ENCODE peak calls at places on chromosomes 16 and 17, in seven cellular contexts. One of them, this sample, is unnamed.

GRCh38 chr17:83133302-83134121 is 54.1 kb downstream of the METRNL start:
- DNase-seq in psoas muscle: no peak
- DNase-seq in adipocyte: peak
- DNase-seq in astrocyte of the cerebellum: no peak
- DNase-seq in foreskin fibroblast: no peak
- DNase-seq in SJCRH30: peak
- DNase-seq in colonic mucosa: peak
- DNase-seq in this sample: no peak

GRCh38 chr16:65908568-65908967 is 457.9 kb upstream of the CDH5 start:
- DNase-seq in colonic mucosa: no peak
- DNase-seq in adipocyte: no peak
- DNase-seq in foreskin fibroblast: no peak
- DNase-seq in psoas muscle: no peak
- DNase-seq in astrocyte of the cerebellum: no peak
- DNase-seq in SJCRH30: no peak
- DNase-seq in this sample: no peak

GRCh38 chr17:37292429-37293139 is 83.2 kb upstream of the C17orf78 start:
- DNase-seq in psoas muscle: no peak
- DNase-seq in foreskin fibroblast: peak
- DNase-seq in SJCRH30: no peak
- DNase-seq in astrocyte of the cerebellum: no peak
- DNase-seq in colonic mucosa: no peak
- DNase-seq in adipocyte: peak
- DNase-seq in this sample: no peak

GRCh38 chr16:29645699-29646187 is 17.3 kb upstream of the SPN start:
- DNase-seq in foreskin fibroblast: no peak
- DNase-seq in astrocyte of the cerebellum: no peak
- DNase-seq in SJCRH30: peak
- DNase-seq in psoas muscle: no peak
- DNase-seq in colonic mucosa: no peak
- DNase-seq in adipocyte: no peak
- DNase-seq in this sample: no peak

GRCh38 chr16:57253410-57253927 is 8.4 kb downstream of the ARL2BP start:
- DNase-seq in SJCRH30: no peak
- DNase-seq in astrocyte of the cerebellum: no peak
- DNase-seq in psoas muscle: no peak
- DNase-seq in colonic mucosa: no peak
- DNase-seq in adipocyte: no peak
- DNase-seq in foreskin fibroblast: peak
- DNase-seq in this sample: no peak

GRCh38 chr16:57966133-57966805 is 4.7 kb downstream of the CNGB1 start:
- DNase-seq in foreskin fibroblast: no peak
- DNase-seq in adipocyte: no peak
- DNase-seq in SJCRH30: no peak
- DNase-seq in astrocyte of the cerebellum: peak
- DNase-seq in psoas muscle: no peak
- DNase-seq in colonic mucosa: no peak
- DNase-seq in this sample: no peak

GRCh38 chr16:13453325-13453724 is 466.6 kb upstream of the ERCC4 start:
- DNase-seq in foreskin fibroblast: peak
- DNase-seq in astrocyte of the cerebellum: no peak
- DNase-seq in adipocyte: no peak
- DNase-seq in SJCRH30: no peak
- DNase-seq in psoas muscle: no peak
- DNase-seq in colonic mucosa: no peak
- DNase-seq in this sample: no peak

GRCh38 chr17:37488009-37488604 is 1.6 kb upstream of the DUSP14 start:
- DNase-seq in SJCRH30: peak
- DNase-seq in psoas muscle: no peak
- DNase-seq in foreskin fibroblast: peak
- DNase-seq in astrocyte of the cerebellum: peak
- DNase-seq in adipocyte: peak
- DNase-seq in colonic mucosa: no peak
- DNase-seq in this sample: peak

GRCh38 chr17:19726615-19727376 is 10.4 kb upstream of the SLC47A2 start:
- DNase-seq in adipocyte: no peak
- DNase-seq in astrocyte of the cerebellum: no peak
- DNase-seq in foreskin fibroblast: no peak
- DNase-seq in colonic mucosa: no peak
- DNase-seq in SJCRH30: no peak
- DNase-seq in psoas muscle: no peak
- DNase-seq in this sample: no peak

GRCh38 chr17:69558796-69559195 is 144.3 kb downstream of the MAP2K6 start:
- DNase-seq in psoas muscle: no peak
- DNase-seq in foreskin fibroblast: no peak
- DNase-seq in astrocyte of the cerebellum: no peak
- DNase-seq in SJCRH30: no peak
- DNase-seq in colonic mucosa: no peak
- DNase-seq in adipocyte: no peak
- DNase-seq in this sample: no peak

GRCh38 chr17:67365762-67366192 is 600 bp downstream of the PSMD12 start:
- DNase-seq in foreskin fibroblast: peak
- DNase-seq in adipocyte: peak
- DNase-seq in psoas muscle: no peak
- DNase-seq in colonic mucosa: no peak
- DNase-seq in astrocyte of the cerebellum: no peak
- DNase-seq in SJCRH30: no peak
- DNase-seq in this sample: no peak

GRCh38 chr16:86531193-86531550 is 20.8 kb downstream of the FOXF1 start:
- DNase-seq in adipocyte: no peak
- DNase-seq in psoas muscle: peak
- DNase-seq in foreskin fibroblast: no peak
- DNase-seq in astrocyte of the cerebellum: no peak
- DNase-seq in SJCRH30: no peak
- DNase-seq in colonic mucosa: peak
- DNase-seq in this sample: no peak

GRCh38 chr17:53150101-53150698 is 672.5 kb upstream of the KIF2B start:
- DNase-seq in foreskin fibroblast: no peak
- DNase-seq in adipocyte: no peak
- DNase-seq in SJCRH30: peak
- DNase-seq in astrocyte of the cerebellum: no peak
- DNase-seq in colonic mucosa: no peak
- DNase-seq in psoas muscle: no peak
- DNase-seq in this sample: no peak

GRCh38 chr17:77127735-77128361 is 12.9 kb upstream of the SEC14L1 start:
- DNase-seq in adipocyte: no peak
- DNase-seq in psoas muscle: peak
- DNase-seq in colonic mucosa: peak
- DNase-seq in foreskin fibroblast: no peak
- DNase-seq in SJCRH30: no peak
- DNase-seq in astrocyte of the cerebellum: no peak
- DNase-seq in this sample: no peak

GRCh38 chr16:58510776-58511628 is 4.3 kb upstream of the SETD6 start:
- DNase-seq in colonic mucosa: no peak
- DNase-seq in foreskin fibroblast: no peak
- DNase-seq in astrocyte of the cerebellum: no peak
- DNase-seq in adipocyte: no peak
- DNase-seq in SJCRH30: no peak
- DNase-seq in psoas muscle: no peak
- DNase-seq in this sample: no peak

GRCh38 chr16:53558665-53559064 is 55.7 kb upstream of the AKTIP start:
- DNase-seq in SJCRH30: no peak
- DNase-seq in foreskin fibroblast: no peak
- DNase-seq in astrocyte of the cerebellum: no peak
- DNase-seq in psoas muscle: no peak
- DNase-seq in adipocyte: no peak
- DNase-seq in colonic mucosa: no peak
- DNase-seq in this sample: no peak

GRCh38 chr17:19386974-19387920 is at the start of gene MFAP4:
- DNase-seq in psoas muscle: peak
- DNase-seq in SJCRH30: peak
- DNase-seq in foreskin fibroblast: peak
- DNase-seq in colonic mucosa: peak
- DNase-seq in adipocyte: peak
- DNase-seq in astrocyte of the cerebellum: peak
- DNase-seq in this sample: peak

GRCh38 chr16:49664221-49665215 is 191.4 kb downstream of the ZNF423 start:
- DNase-seq in SJCRH30: no peak
- DNase-seq in adipocyte: no peak
- DNase-seq in astrocyte of the cerebellum: no peak
- DNase-seq in foreskin fibroblast: no peak
- DNase-seq in psoas muscle: peak
- DNase-seq in colonic mucosa: peak
- DNase-seq in this sample: no peak
- H3K4me3 ChIP-seq in SJCRH30: no peak
- H3K4me3 ChIP-seq in adipocyte: peak
- H3K4me3 ChIP-seq in astrocyte of the cerebellum: no peak
- H3K4me3 ChIP-seq in foreskin fibroblast: peak
- H3K4me3 ChIP-seq in psoas muscle: peak
- H3K4me3 ChIP-seq in colonic mucosa: no peak
- H3K4me3 ChIP-seq in this sample: no peak

GRCh38 chr17:181213-182163 is at the start of gene DOC2B:
- DNase-seq in SJCRH30: no peak
- DNase-seq in psoas muscle: peak
- DNase-seq in foreskin fibroblast: peak
- DNase-seq in colonic mucosa: peak
- DNase-seq in astrocyte of the cerebellum: no peak
- DNase-seq in adipocyte: peak
- DNase-seq in this sample: no peak

GRCh38 chr17:179721-180379 is 1.6 kb downstream of the DOC2B start:
- DNase-seq in adipocyte: no peak
- DNase-seq in foreskin fibroblast: no peak
- DNase-seq in colonic mucosa: no peak
- DNase-seq in SJCRH30: no peak
- DNase-seq in psoas muscle: no peak
- DNase-seq in astrocyte of the cerebellum: no peak
- DNase-seq in this sample: no peak

GRCh38 chr17:183021-183420 is 1.6 kb upstream of the DOC2B start:
- DNase-seq in colonic mucosa: no peak
- DNase-seq in psoas muscle: no peak
- DNase-seq in astrocyte of the cerebellum: no peak
- DNase-seq in foreskin fibroblast: no peak
- DNase-seq in SJCRH30: no peak
- DNase-seq in adipocyte: no peak
- DNase-seq in this sample: no peak

GRCh38 chr17:180380-181212 is 854 bp downstream of the DOC2B start:
- DNase-seq in astrocyte of the cerebellum: no peak
- DNase-seq in psoas muscle: no peak
- DNase-seq in SJCRH30: no peak
- DNase-seq in adipocyte: peak
- DNase-seq in colonic mucosa: no peak
- DNase-seq in foreskin fibroblast: no peak
- DNase-seq in this sample: no peak

GRCh38 chr17:182164-182751 is 808 bp upstream of the DOC2B start:
- DNase-seq in colonic mucosa: no peak
- DNase-seq in astrocyte of the cerebellum: no peak
- DNase-seq in foreskin fibroblast: no peak
- DNase-seq in psoas muscle: no peak
- DNase-seq in adipocyte: no peak
- DNase-seq in SJCRH30: no peak
- DNase-seq in this sample: no peak
- H3K4me3 ChIP-seq in colonic mucosa: no peak
- H3K4me3 ChIP-seq in astrocyte of the cerebellum: no peak
- H3K4me3 ChIP-seq in foreskin fibroblast: no peak
- H3K4me3 ChIP-seq in psoas muscle: no peak
- H3K4me3 ChIP-seq in adipocyte: no peak
- H3K4me3 ChIP-seq in SJCRH30: no peak
- H3K4me3 ChIP-seq in this sample: no peak

GRCh38 chr17:76094046-76094445 is 9.5 kb downstream of the EXOC7 start:
- DNase-seq in psoas muscle: no peak
- DNase-seq in colonic mucosa: no peak
- DNase-seq in SJCRH30: no peak
- DNase-seq in adipocyte: no peak
- DNase-seq in astrocyte of the cerebellum: no peak
- DNase-seq in foreskin fibroblast: no peak
- DNase-seq in this sample: no peak
- H3K4me3 ChIP-seq in psoas muscle: no peak
- H3K4me3 ChIP-seq in colonic mucosa: no peak
- H3K4me3 ChIP-seq in SJCRH30: no peak
- H3K4me3 ChIP-seq in adipocyte: no peak
- H3K4me3 ChIP-seq in astrocyte of the cerebellum: no peak
- H3K4me3 ChIP-seq in foreskin fibroblast: no peak
- H3K4me3 ChIP-seq in this sample: no peak

DNA sequence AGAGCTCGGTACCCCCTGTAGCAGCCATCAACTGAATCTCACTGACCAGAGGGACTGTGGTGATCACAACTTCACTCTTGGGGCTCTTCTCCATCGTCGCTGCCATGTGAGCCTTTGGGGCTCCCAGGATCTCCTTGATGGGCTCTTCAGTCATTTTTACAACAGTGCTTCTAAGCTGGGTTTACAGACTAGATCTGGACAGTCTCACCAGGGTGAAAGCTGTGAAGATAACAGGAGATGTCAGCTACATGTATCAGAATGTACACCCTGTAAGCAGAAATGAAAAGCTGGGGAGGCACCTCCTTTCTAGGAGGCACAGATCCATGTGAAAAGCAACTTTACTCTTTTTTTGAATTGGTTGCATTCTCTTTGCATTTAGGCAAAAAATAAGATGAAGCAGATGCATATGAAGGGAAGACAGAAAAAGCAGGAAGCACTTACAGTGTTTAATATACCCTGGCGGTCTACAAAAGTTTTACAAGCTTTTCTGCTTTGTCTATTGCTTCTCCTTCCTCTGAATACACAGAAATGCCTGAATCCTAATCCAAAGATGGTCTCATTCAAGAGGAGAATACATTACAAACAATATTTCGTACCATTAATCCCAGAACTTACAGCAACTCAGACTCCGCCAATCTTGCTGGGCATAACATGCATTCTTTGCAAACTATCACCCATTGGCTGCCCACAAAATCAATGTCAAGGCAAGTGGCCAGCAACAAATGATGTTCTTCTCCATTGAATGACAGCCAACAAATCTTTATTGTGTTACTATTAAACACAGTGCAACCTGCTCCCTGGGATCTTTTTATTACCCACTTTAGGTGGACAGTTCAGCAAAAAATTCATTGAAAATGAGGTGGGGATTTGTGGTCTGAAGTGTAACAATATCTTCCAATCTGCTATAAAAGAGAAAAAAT is 1.5 kb downstream of the TMEM100 start:
- DNase-seq in SJCRH30: no peak
- DNase-seq in adipocyte: no peak
- DNase-seq in colonic mucosa: no peak
- DNase-seq in astrocyte of the cerebellum: no peak
- DNase-seq in foreskin fibroblast: no peak
- DNase-seq in psoas muscle: no peak
- DNase-seq in this sample: no peak
- H3K4me3 ChIP-seq in SJCRH30: no peak
- H3K4me3 ChIP-seq in adipocyte: peak
- H3K4me3 ChIP-seq in colonic mucosa: peak
- H3K4me3 ChIP-seq in astrocyte of the cerebellum: no peak
- H3K4me3 ChIP-seq in foreskin fibroblast: no peak
- H3K4me3 ChIP-seq in psoas muscle: peak
- H3K4me3 ChIP-seq in this sample: no peak

DNA sequence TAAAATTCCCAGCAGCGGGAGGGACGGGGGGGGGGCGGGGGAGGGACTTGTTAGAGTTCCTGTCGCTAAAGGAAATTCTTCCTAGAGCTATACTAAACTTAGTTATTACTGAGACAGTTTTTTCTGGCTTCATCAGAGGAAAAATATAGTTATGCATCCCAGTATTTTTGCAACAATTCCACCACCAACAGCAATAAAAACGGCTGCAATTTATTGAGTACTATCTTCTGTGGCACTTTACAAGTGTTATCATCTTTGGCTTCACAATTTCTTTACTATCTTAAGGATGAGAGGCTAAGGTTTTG is 6.9 kb upstream of the DHRS7B start:
- DNase-seq in astrocyte of the cerebellum: no peak
- DNase-seq in SJCRH30: no peak
- DNase-seq in adipocyte: no peak
- DNase-seq in foreskin fibroblast: no peak
- DNase-seq in psoas muscle: no peak
- DNase-seq in colonic mucosa: no peak
- DNase-seq in this sample: no peak
- H3K4me3 ChIP-seq in astrocyte of the cerebellum: no peak
- H3K4me3 ChIP-seq in SJCRH30: no peak
- H3K4me3 ChIP-seq in adipocyte: no peak
- H3K4me3 ChIP-seq in foreskin fibroblast: no peak
- H3K4me3 ChIP-seq in psoas muscle: no peak
- H3K4me3 ChIP-seq in colonic mucosa: no peak
- H3K4me3 ChIP-seq in this sample: no peak

GRCh38 chr16:69105501-69106361 is at the start of gene HAS3:
- DNase-seq in colonic mucosa: peak
- DNase-seq in foreskin fibroblast: peak
- DNase-seq in adipocyte: peak
- DNase-seq in SJCRH30: peak
- DNase-seq in astrocyte of the cerebellum: peak
- DNase-seq in psoas muscle: no peak
- DNase-seq in this sample: no peak
- H3K4me3 ChIP-seq in colonic mucosa: peak
- H3K4me3 ChIP-seq in foreskin fibroblast: peak
- H3K4me3 ChIP-seq in adipocyte: peak
- H3K4me3 ChIP-seq in SJCRH30: peak
- H3K4me3 ChIP-seq in astrocyte of the cerebellum: peak
- H3K4me3 ChIP-seq in psoas muscle: peak
- H3K4me3 ChIP-seq in this sample: peak